ENCODE peak calls at places on chromosomes 7 and 10, in ten cellular contexts. S, U, E, W, R, Q, B, D, N and H are unnamed samples.

GRCh38 chr10:49569031-49569765 is 30.3 kb upstream of the ERCC6 start:
- DNase-seq in S (peak), U (no peak), E (no peak), W (no peak), R (no peak), Q (peak), B (no peak), D (no peak), N (no peak), H (no peak)

GRCh38 chr7:22728416-22729029 is 1.5 kb downstream of the IL6 start:
- DNase-seq in S (peak), U (no peak), E (peak), W (peak), R (peak), Q (peak), B (no peak), D (no peak), N (peak), H (no peak)

GRCh38 chr7:100570954-100571828 is 2.5 kb downstream of the SAP25 start:
- DNase-seq in S (no peak), U (no peak), E (no peak), W (no peak), R (no peak), Q (peak), B (peak), D (no peak), N (peak), H (no peak)

GRCh38 chr7:72336887-72337821 is 75.0 kb downstream of the CALN1 start:
- DNase-seq in S (no peak), U (no peak), E (no peak), W (peak), R (no peak), Q (no peak), B (no peak), D (no peak), N (peak), H (no peak)

GRCh38 chr7:137122145-137122544 is 221.4 kb downstream of the PTN start:
- DNase-seq in S (no peak), U (no peak), E (no peak), W (no peak), R (no peak), Q (no peak), B (no peak), D (no peak), N (no peak), H (no peak)

GRCh38 chr7:155996718-155997059 is 184.4 kb upstream of the SHH start:
- DNase-seq in S (no peak), U (no peak), E (no peak), W (no peak), R (no peak), Q (no peak), B (no peak), D (no peak), N (no peak), H (no peak)

GRCh38 chr10:13794982-13795381 is 208.2 kb downstream of the PRPF18 start:
- DNase-seq in S (no peak), U (no peak), E (no peak), W (no peak), R (no peak), Q (no peak), B (no peak), D (no peak), N (no peak), H (no peak)

GRCh38 chr7:131105803-131106680 is 221.6 kb upstream of the MKLN1 start:
- DNase-seq in S (peak), U (peak), E (peak), W (peak), R (peak), Q (peak), B (peak), D (peak), N (peak), H (peak)

GRCh38 chr10:59799421-59799820 is 46.2 kb upstream of the MRLN start:
- DNase-seq in S (no peak), U (no peak), E (no peak), W (no peak), R (no peak), Q (no peak), B (no peak), D (no peak), N (no peak), H (no peak)

GRCh38 chr10:14330390-14331071 is at the start of gene FRMD4A:
- DNase-seq in S (no peak), U (no peak), E (no peak), W (no peak), R (no peak), Q (no peak), B (no peak), D (no peak), N (no peak), H (no peak)

GRCh38 chr10:79052311-79053080 is 16.3 kb upstream of the ZMIZ1 start:
- DNase-seq in S (no peak), U (no peak), E (peak), W (no peak), R (peak), Q (peak), B (peak), D (no peak), N (peak), H (no peak)

GRCh38 chr10:49562893-49563292 is 24.0 kb upstream of the ERCC6 start:
- DNase-seq in S (no peak), U (no peak), E (no peak), W (no peak), R (no peak), Q (peak), B (no peak), D (no peak), N (no peak), H (no peak)

GRCh38 chr7:139452948-139453672 is 30.4 kb downstream of the KLRG2 start:
- DNase-seq in S (no peak), U (no peak), E (peak), W (no peak), R (no peak), Q (peak), B (no peak), D (no peak), N (no peak), H (no peak)

GRCh38 chr7:52771177-52771576 is 264.3 kb upstream of the POM121L12 start:
- DNase-seq in S (no peak), U (no peak), E (no peak), W (no peak), R (no peak), Q (no peak), B (no peak), D (no peak), N (no peak), H (no peak)

GRCh38 chr7:75017832-75018231 is 53.3 kb downstream of the CASTOR2 start:
- DNase-seq in S (no peak), U (no peak), E (no peak), W (no peak), R (no peak), Q (no peak), B (no peak), D (no peak), N (no peak), H (no peak)

GRCh38 chr10:36063396-36063795 is 421.3 kb upstream of the FZD8 start:
- DNase-seq in S (no peak), U (no peak), E (no peak), W (no peak), R (no peak), Q (no peak), B (no peak), D (no peak), N (no peak), H (no peak)

GRCh38 chr10:77501846-77502251 is 135.8 kb downstream of the KCNMA1 start:
- DNase-seq in S (no peak), U (no peak), E (no peak), W (no peak), R (no peak), Q (no peak), B (no peak), D (no peak), N (no peak), H (no peak)

GRCh38 chr10:68231106-68231901 is 609 bp downstream of the ATOH7 start:
- DNase-seq in S (peak), U (no peak), E (peak), W (peak), R (peak), Q (peak), B (peak), D (peak), N (peak), H (peak)

GRCh38 chr7:34451923-34452322 is 206.1 kb upstream of the NPSR1 start:
- DNase-seq in S (no peak), U (no peak), E (peak), W (no peak), R (no peak), Q (peak), B (no peak), D (no peak), N (no peak), H (no peak)

GRCh38 chr10:30046476-30046875 is 12.9 kb downstream of the JCAD start:
- DNase-seq in S (no peak), U (no peak), E (no peak), W (no peak), R (no peak), Q (no peak), B (no peak), D (no peak), N (no peak), H (no peak)

GRCh38 chr10:24277771-24278518 is 69.0 kb downstream of the KIAA1217 start:
- DNase-seq in S (no peak), U (no peak), E (no peak), W (no peak), R (no peak), Q (peak), B (no peak), D (no peak), N (no peak), H (no peak)

GRCh38 chr10:130571674-130572073 is 435.5 kb downstream of the GLRX3 start:
- DNase-seq in S (no peak), U (no peak), E (no peak), W (no peak), R (no peak), Q (no peak), B (no peak), D (no peak), N (no peak), H (no peak)

GRCh38 chr7:16412535-16413247 is 8.6 kb downstream of the CRPPA start:
- DNase-seq in S (no peak), U (no peak), E (no peak), W (no peak), R (no peak), Q (no peak), B (no peak), D (no peak), N (no peak), H (no peak)

GRCh38 chr10:25059990-25060389 is 43.6 kb downstream of the THNSL1 start:
- DNase-seq in S (no peak), U (no peak), E (peak), W (no peak), R (no peak), Q (peak), B (no peak), D (peak), N (no peak), H (no peak)

GRCh38 chr7:151745090-151745638 is 131.8 kb downstream of the PRKAG2 start:
- DNase-seq in S (peak), U (peak), E (no peak), W (no peak), R (no peak), Q (peak), B (no peak), D (no peak), N (no peak), H (no peak)

GRCh38 chr7:105003275-105003674 is 10.7 kb upstream of the KMT2E start:
- DNase-seq in S (peak), U (no peak), E (peak), W (no peak), R (no peak), Q (peak), B (no peak), D (no peak), N (no peak), H (no peak)

GRCh38 chr10:34141032-34141431 is 674.1 kb downstream of the PARD3 start:
- DNase-seq in S (no peak), U (no peak), E (no peak), W (no peak), R (no peak), Q (no peak), B (no peak), D (no peak), N (no peak), H (no peak)

GRCh38 chr10:117004627-117005453 is at the start of gene SHTN1:
- DNase-seq in S (peak), U (peak), E (peak), W (peak), R (no peak), Q (peak), B (peak), D (peak), N (peak), H (peak)

GRCh38 chr10:131019696-131020095 is 291.8 kb downstream of the TCERG1L start:
- DNase-seq in S (no peak), U (no peak), E (no peak), W (peak), R (no peak), Q (no peak), B (peak), D (no peak), N (no peak), H (no peak)

GRCh38 chr7:132245539-132245938 is 330.7 kb downstream of the PLXNA4 start:
- DNase-seq in S (no peak), U (no peak), E (no peak), W (no peak), R (no peak), Q (no peak), B (no peak), D (no peak), N (no peak), H (no peak)

GRCh38 chr10:72068126-72068765 is 20.1 kb downstream of the SPOCK2 start:
- DNase-seq in S (no peak), U (no peak), E (no peak), W (no peak), R (no peak), Q (no peak), B (no peak), D (no peak), N (no peak), H (no peak)

GRCh38 chr10:33084388-33084896 is 126.4 kb upstream of the ITGB1 start:
- DNase-seq in S (no peak), U (no peak), E (no peak), W (no peak), R (no peak), Q (no peak), B (no peak), D (no peak), N (no peak), H (no peak)

GRCh38 chr7:115910541-115911164 is 119.9 kb downstream of the TFEC start:
- DNase-seq in S (peak), U (no peak), E (peak), W (peak), R (peak), Q (peak), B (no peak), D (no peak), N (peak), H (peak)

GRCh38 chr10:94299417-94299816 is 63.3 kb downstream of the NOC3L start:
- DNase-seq in S (peak), U (no peak), E (no peak), W (no peak), R (no peak), Q (peak), B (no peak), D (no peak), N (no peak), H (no peak)

GRCh38 chr10:97726636-97727178 is 10.2 kb upstream of the ZFYVE27 start:
- DNase-seq in S (no peak), U (no peak), E (peak), W (no peak), R (no peak), Q (peak), B (peak), D (no peak), N (peak), H (no peak)

DNA sequence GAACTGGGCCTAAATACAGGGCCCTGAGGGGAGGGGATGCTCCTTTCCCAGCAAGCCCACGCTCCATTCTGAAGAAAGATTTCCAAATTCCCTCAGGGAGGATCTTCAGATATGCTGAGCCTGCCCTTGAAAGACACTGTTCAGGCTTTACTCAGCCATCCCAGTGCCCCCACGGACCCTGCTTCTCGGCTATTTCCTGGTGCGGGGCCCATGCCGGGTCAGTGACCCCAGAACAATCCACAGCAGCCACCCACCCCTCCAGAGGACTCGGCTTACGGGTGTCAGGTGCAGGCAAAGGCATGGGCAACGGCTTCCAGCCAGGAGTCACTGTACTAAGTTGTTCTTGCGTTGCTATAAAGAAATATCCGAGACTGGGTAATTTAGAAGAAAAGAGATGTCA is 137.1 kb downstream of the OAT start:
- DNase-seq in S (no peak), U (peak), E (no peak), W (no peak), R (no peak), Q (no peak), B (peak), D (no peak), N (no peak), H (no peak)
- TF ChIP-seq CTCF in S (no peak), U (no peak), E (no peak), W (no peak), R (no peak), Q (no peak), B (no peak), D (no peak), N (no peak), H (no peak)

DNA sequence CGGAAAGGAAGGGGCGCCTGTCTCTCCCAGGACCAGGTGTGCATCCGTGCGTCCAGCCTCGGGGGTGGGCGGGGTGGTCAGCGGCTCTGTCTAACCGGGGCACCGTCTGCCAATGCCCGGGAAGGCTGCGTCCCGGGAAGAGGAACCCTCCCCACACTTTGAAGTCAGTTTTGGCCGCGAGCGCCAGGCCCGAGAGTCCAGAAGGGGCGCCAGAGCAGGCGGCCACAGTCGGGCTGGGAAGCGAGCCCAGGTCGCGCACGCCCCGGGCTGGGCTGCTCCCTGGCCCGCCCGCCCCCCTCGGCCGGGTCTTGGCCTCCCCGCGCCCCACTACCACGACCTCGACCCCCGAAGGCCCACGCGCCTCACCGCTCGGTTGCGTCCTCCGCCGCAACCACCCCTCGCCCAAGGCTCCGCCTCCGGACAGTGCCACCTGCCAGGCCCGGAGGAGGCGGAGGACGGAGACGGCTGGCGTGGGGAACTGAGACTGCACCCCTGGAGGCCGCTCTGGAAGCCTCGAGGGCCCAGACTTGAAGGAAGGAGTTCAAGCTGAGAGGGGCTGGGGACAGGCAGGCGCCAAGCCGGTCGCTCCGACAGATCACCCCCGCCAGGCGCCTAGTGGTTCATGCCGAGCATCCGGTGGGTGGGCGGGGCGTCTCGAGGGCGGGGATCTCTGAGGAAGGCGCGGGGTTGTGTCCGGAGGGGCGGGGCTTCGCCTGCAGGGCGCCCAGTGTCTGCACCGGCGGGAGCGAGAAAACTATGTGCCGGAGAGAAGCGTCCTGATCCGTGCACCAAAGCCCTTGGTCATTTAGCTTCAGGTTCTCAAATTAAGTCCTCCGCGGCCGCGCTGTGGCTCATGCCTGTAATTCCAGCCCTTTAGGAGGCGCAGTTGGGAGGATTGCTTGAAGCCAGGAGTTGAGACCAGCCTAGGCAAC is at the start of gene BRAT1:
- DNase-seq in S (peak), U (peak), E (peak), W (peak), R (peak), Q (peak), B (peak), D (peak), N (peak), H (peak)
- TF ChIP-seq CTCF in S (peak), U (peak), E (peak), W (peak), R (peak), Q (peak), B (peak), D (peak), N (peak), H (peak)

DNA sequence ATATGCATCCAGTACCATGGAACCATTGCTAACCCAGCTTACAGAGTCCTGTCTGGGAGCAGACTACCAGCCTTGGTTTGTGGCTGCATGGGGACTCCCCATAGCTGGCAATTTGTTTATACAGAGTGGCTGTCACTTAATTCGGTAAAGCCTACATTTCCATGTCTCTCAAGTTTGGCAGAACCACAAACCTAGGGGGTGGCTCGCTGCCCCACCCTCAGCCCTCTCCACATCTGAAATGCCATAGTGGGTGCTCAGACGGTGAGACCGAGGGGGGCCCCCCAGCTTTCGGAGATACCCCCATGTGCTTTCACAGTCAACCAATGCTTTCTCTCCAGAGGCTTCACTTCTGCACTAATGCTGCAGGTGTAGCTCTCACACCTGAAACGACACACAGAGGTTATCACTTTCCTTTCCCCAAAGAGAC is 75.5 kb upstream of the KAT6B start:
- DNase-seq in S (no peak), U (no peak), E (no peak), W (peak), R (no peak), Q (no peak), B (no peak), D (no peak), N (no peak), H (peak)
- TF ChIP-seq CTCF in S (no peak), U (no peak), E (no peak), W (peak), R (no peak), Q (no peak), B (no peak), D (no peak), N (no peak), H (peak)

GRCh38 chr10:119105155-119105554 is 1.2 kb downstream of the DENND10 start:
- DNase-seq in S (no peak), U (no peak), E (no peak), W (no peak), R (no peak), Q (no peak), B (peak), D (no peak), N (no peak), H (no peak)

GRCh38 chr10:119103241-119103640 is 672 bp upstream of the DENND10 start:
- DNase-seq in S (no peak), U (no peak), E (no peak), W (no peak), R (no peak), Q (no peak), B (peak), D (no peak), N (no peak), H (no peak)

GRCh38 chr10:119104653-119105024 is 726 bp downstream of the DENND10 start:
- DNase-seq in S (peak), U (no peak), E (peak), W (peak), R (peak), Q (peak), B (peak), D (no peak), N (peak), H (no peak)

GRCh38 chr10:119098576-119098975 is 5.3 kb upstream of the DENND10 start:
- DNase-seq in S (no peak), U (no peak), E (no peak), W (no peak), R (no peak), Q (no peak), B (peak), D (no peak), N (no peak), H (no peak)

GRCh38 chr10:119103687-119104652 is at the start of gene DENND10:
- DNase-seq in S (peak), U (peak), E (peak), W (peak), R (peak), Q (peak), B (peak), D (peak), N (peak), H (peak)
- TF ChIP-seq CTCF in S (no peak), U (no peak), E (no peak), W (no peak), R (no peak), Q (no peak), B (no peak), D (no peak), N (no peak), H (no peak)

GRCh38 chr7:134016223-134016941 is 110.8 kb upstream of the LRGUK start:
- DNase-seq in S (peak), U (no peak), E (peak), W (peak), R (peak), Q (peak), B (no peak), D (no peak), N (peak), H (peak)
- TF ChIP-seq CTCF in S (peak), U (no peak), E (peak), W (peak), R (peak), Q (peak), B (peak), D (peak), N (peak), H (peak)